ENCODE peak calls at places on chromosomes 7 and 10, in nine cellular contexts. M is stimulated activated CD4-positive, alpha-beta T cell treated with anti-CD3 and anti-CD28 coated beads, Interleukin-2, amount 100 ng/mL, for 24 hours; K is effector memory CD4-positive, alpha-beta T cell; L is activated naive CD8-positive, alpha-beta T cell treated with anti-CD3 and anti-CD28 coated beads, Interleukin-2, amount 50 U/mL, for 24 hours; E is stimulated activated CD8-positive, alpha-beta memory T cell treated with anti-CD3 and anti-CD28 coated beads, Interleukin-4, amount 100 ng/mL, for 1 hour; Z is upper lobe of right lung; W is NCI-H345; H is activated naive CD4-positive, alpha-beta T cell; X is kidney epithelial cell. Q is an unnamed sample.

GRCh38 chr7:159141660-159142059 is 3.0 kb downstream of the VIPR2 start:
- DNase-seq in M (no peak), E (no peak), H (no peak), L (no peak), K (no peak), Z (no peak), W (no peak), X (no peak), Q (no peak)

GRCh38 chr7:107614425-107614824 is 34.4 kb downstream of the BCAP29 start:
- DNase-seq in Z (no peak), H (no peak), W (no peak), E (no peak), L (no peak), K (no peak), M (no peak), X (no peak), Q (peak)

GRCh38 chr7:146635200-146636032 is 518.8 kb downstream of the CNTNAP2 start:
- DNase-seq in E (no peak), L (no peak), W (peak), X (no peak), H (no peak), M (no peak), Z (no peak), K (no peak), Q (no peak)

GRCh38 chr7:98286093-98286525 is 4.6 kb downstream of the BRI3 start:
- DNase-seq in X (no peak), W (no peak), H (no peak), E (no peak), L (no peak), K (no peak), Z (peak), M (no peak), Q (peak)

GRCh38 chr10:124600051-124600880 is 138.6 kb downstream of the LHPP start:
- DNase-seq in H (no peak), X (no peak), Z (no peak), K (no peak), W (no peak), E (no peak), M (no peak), L (no peak), Q (no peak)

GRCh38 chr10:80397014-80397413 is 11.3 kb upstream of the PRXL2A start:
- DNase-seq in K (no peak), E (no peak), X (no peak), Z (no peak), L (no peak), W (no peak), H (no peak), M (no peak), Q (no peak)

GRCh38 chr7:43302211-43302711 is 189.8 kb downstream of the HECW1 start:
- DNase-seq in X (peak), E (no peak), W (no peak), M (no peak), H (no peak), L (peak), K (no peak), Z (no peak), Q (peak)

GRCh38 chr10:61992683-61993629 is 91.5 kb downstream of the ARID5B start:
- DNase-seq in H (peak), L (peak), E (peak), Z (no peak), W (no peak), K (peak), M (peak), X (no peak), Q (peak)

GRCh38 chr10:132039371-132039770 is 26.4 kb upstream of the JAKMIP3 start:
- DNase-seq in X (no peak), E (no peak), Z (no peak), M (no peak), L (no peak), K (no peak), H (no peak), W (no peak), Q (no peak)

GRCh38 chr10:125001313-125002043 is 59.6 kb downstream of the ZRANB1 start:
- DNase-seq in M (no peak), Z (peak), X (no peak), L (no peak), E (no peak), H (no peak), K (no peak), W (no peak), Q (no peak)

GRCh38 chr7:98133181-98133580 is 26.5 kb downstream of the LMTK2 start:
- DNase-seq in X (no peak), Z (no peak), L (peak), E (no peak), H (no peak), M (no peak), K (no peak), W (no peak), Q (peak)

GRCh38 chr7:51467384-51468017 is 150.9 kb upstream of the COBL start:
- DNase-seq in K (no peak), X (no peak), W (no peak), Z (no peak), M (no peak), L (peak), E (no peak), H (no peak), Q (no peak)

GRCh38 chr7:157401567-157402387 is 65.0 kb downstream of the DNAJB6 start:
- DNase-seq in Z (no peak), H (no peak), E (no peak), K (no peak), W (no peak), M (no peak), L (no peak), X (no peak), Q (no peak)

GRCh38 chr10:7305053-7305452 is 105.8 kb downstream of the SFMBT2 start:
- DNase-seq in K (no peak), X (no peak), H (no peak), Z (no peak), E (no peak), W (no peak), L (no peak), M (no peak), Q (no peak)

GRCh38 chr7:30150711-30151110 is 15.9 kb downstream of the MTURN start:
- DNase-seq in W (no peak), M (no peak), H (no peak), Z (no peak), K (no peak), X (no peak), E (no peak), L (no peak), Q (no peak)

GRCh38 chr7:140330128-140330527 is 68.2 kb downstream of the SLC37A3 start:
- DNase-seq in X (no peak), H (no peak), K (no peak), M (no peak), L (no peak), W (no peak), Z (no peak), E (no peak), Q (no peak)

GRCh38 chr10:59303018-59303417 is 59.3 kb downstream of the FAM13C start:
- DNase-seq in Z (no peak), H (no peak), W (no peak), L (no peak), K (no peak), M (no peak), X (no peak), E (no peak), Q (no peak)